ENCODE peak calls at places on chromosomes 5 and 9, in six cellular contexts. Y is upper lobe of left lung, F is iPS DF 6.9, G is HCT116, S is K562, V is tibial artery. O is an unnamed sample. For H3K4me1, the result is how much of the 10 kb centered on the place peaks cover.

GRCh38 chr5:32542216-32543059 is 42.9 kb upstream of the SUB1 start:
- DNase-seq in Y (no peak), F (no peak), G (no peak), S (peak), V (no peak), O (no peak)

GRCh38 chr5:161481922-161482321 is 64.6 kb downstream of the GABRB2 start:
- DNase-seq in Y (no peak), F (no peak), G (no peak), S (no peak), V (no peak), O (no peak)

GRCh38 chr9:98360176-98360708 is 104.8 kb upstream of the TBC1D2 start:
- DNase-seq in Y (no peak), F (no peak), G (no peak), S (no peak), V (no peak), O (no peak)

GRCh38 chr9:77170991-77171699 is 6.2 kb upstream of the VPS13A start:
- DNase-seq in Y (no peak), F (no peak), G (no peak), S (no peak), V (no peak), O (no peak)

GRCh38 chr9:74499111-74499601 is 2.0 kb downstream of the RORB start:
- DNase-seq in Y (peak), F (no peak), G (no peak), S (no peak), V (no peak), O (no peak)

GRCh38 chr5:96288845-96289185 is 144.2 kb downstream of the PCSK1 start:
- DNase-seq in Y (no peak), F (no peak), G (no peak), S (no peak), V (no peak), O (no peak)

GRCh38 chr5:158923799-158924551 is 175.7 kb downstream of the EBF1 start:
- DNase-seq in Y (no peak), F (no peak), G (no peak), S (no peak), V (no peak), O (no peak)

GRCh38 chr9:4106744-4107143 is 193.1 kb downstream of the GLIS3 start:
- DNase-seq in Y (no peak), F (no peak), G (no peak), S (no peak), V (no peak), O (no peak)

GRCh38 chr5:14588145-14588544 is 6.6 kb downstream of the OTULINL start:
- DNase-seq in Y (no peak), F (no peak), G (no peak), S (no peak), V (no peak), O (no peak)

GRCh38 chr9:115328677-115329076 is 210.7 kb upstream of the TNC start:
- DNase-seq in Y (no peak), F (no peak), G (no peak), S (no peak), V (no peak), O (no peak)

GRCh38 chr9:120985759-120986353 is 59.3 kb upstream of the TRAF1 start:
- DNase-seq in Y (no peak), F (no peak), G (peak), S (peak), V (no peak), O (no peak)

GRCh38 chr5:57298985-57299491 is 125.2 kb downstream of the GPBP1 start:
- DNase-seq in Y (no peak), F (no peak), G (peak), S (peak), V (no peak), O (peak)

GRCh38 chr9:32414856-32415255 is 30.4 kb downstream of the ACO1 start:
- DNase-seq in Y (no peak), F (no peak), G (no peak), S (no peak), V (no peak), O (no peak)

GRCh38 chr9:136997830-136998234 is 1.5 kb upstream of the CLIC3 start:
- DNase-seq in Y (peak), F (no peak), G (no peak), S (no peak), V (no peak), O (no peak)
- H3K4me1 ChIP-seq in Y (half or more), F (under half), G (half or more), S (under half), V (under half), O (under half)

GRCh38 chr5:35852084-35852734 is 4.5 kb upstream of the IL7R start:
- DNase-seq in Y (peak), F (no peak), G (no peak), S (no peak), V (no peak), O (peak)

GRCh38 chr5:35856186-35857003 is at the start of gene IL7R:
- DNase-seq in Y (no peak), F (no peak), G (no peak), S (no peak), V (no peak), O (no peak)

GRCh38 chr5:35855221-35855620 is 1.5 kb upstream of the IL7R start:
- DNase-seq in Y (no peak), F (no peak), G (no peak), S (no peak), V (no peak), O (no peak)

GRCh38 chr5:35853652-35854051 is 3.0 kb upstream of the IL7R start:
- DNase-seq in Y (no peak), F (no peak), G (no peak), S (no peak), V (no peak), O (no peak)

GRCh38 chr5:35854248-35854647 is 2.4 kb upstream of the IL7R start:
- DNase-seq in Y (no peak), F (no peak), G (no peak), S (no peak), V (no peak), O (no peak)
- H3K4me1 ChIP-seq in Y (under half), F (under half), G (under half), S (under half), V (under half), O (under half)

DNA sequence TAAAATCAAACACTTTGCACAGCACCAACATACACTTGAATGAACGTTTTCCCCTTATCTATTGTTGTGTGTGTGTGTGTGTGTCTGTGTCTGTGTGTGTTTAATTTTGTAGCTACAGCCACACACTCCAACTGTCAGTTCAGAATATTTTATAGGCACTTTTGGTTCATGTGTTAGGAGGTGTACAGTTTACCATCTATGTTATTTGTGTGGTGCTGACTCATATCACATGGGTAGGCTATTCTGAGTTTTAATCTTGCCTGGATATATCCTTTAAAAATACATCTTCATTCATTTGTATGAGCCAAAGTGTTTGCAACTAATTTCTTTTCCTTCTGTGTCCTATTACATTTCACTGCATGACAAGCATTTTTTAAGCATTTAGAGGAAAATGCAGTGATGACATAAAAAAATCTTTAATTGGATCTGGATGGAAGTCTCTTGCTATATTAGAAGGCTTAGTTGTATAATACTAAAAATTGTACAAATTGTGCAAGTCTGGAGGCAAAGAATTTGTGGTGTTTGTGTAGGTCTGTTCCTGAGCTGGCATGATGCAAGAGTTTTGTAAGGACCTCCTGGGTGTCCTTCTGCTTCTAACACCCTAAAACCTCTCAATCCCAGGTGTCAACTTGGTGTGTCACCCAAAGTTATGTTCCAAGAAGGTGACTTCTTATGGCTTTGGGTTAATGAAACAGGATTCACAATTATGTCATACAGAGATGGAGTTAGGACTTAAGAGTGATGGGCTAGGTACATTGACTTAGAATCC is 52.4 kb upstream of the HMHB1 start:
- DNase-seq in Y (no peak), F (no peak), G (no peak), S (no peak), V (no peak), O (no peak)
- H3K4me1 ChIP-seq in Y (under half), F (under half), G (under half), S (under half), V (under half), O (under half)

GRCh38 chr5:74643160-74643562 is 2.6 kb upstream of the ENC1 start:
- DNase-seq in Y (no peak), F (no peak), G (peak), S (peak), V (no peak), O (no peak)
- H3K4me1 ChIP-seq in Y (under half), F (under half), G (under half), S (under half), V (under half), O (under half)

GRCh38 chr9:90814355-90814754 is 12.7 kb downstream of the SYK start:
- DNase-seq in Y (no peak), F (no peak), G (no peak), S (no peak), V (no peak), O (no peak)
- H3K4me1 ChIP-seq in Y (under half), F (under half), G (under half), S (under half), V (under half), O (under half)

DNA sequence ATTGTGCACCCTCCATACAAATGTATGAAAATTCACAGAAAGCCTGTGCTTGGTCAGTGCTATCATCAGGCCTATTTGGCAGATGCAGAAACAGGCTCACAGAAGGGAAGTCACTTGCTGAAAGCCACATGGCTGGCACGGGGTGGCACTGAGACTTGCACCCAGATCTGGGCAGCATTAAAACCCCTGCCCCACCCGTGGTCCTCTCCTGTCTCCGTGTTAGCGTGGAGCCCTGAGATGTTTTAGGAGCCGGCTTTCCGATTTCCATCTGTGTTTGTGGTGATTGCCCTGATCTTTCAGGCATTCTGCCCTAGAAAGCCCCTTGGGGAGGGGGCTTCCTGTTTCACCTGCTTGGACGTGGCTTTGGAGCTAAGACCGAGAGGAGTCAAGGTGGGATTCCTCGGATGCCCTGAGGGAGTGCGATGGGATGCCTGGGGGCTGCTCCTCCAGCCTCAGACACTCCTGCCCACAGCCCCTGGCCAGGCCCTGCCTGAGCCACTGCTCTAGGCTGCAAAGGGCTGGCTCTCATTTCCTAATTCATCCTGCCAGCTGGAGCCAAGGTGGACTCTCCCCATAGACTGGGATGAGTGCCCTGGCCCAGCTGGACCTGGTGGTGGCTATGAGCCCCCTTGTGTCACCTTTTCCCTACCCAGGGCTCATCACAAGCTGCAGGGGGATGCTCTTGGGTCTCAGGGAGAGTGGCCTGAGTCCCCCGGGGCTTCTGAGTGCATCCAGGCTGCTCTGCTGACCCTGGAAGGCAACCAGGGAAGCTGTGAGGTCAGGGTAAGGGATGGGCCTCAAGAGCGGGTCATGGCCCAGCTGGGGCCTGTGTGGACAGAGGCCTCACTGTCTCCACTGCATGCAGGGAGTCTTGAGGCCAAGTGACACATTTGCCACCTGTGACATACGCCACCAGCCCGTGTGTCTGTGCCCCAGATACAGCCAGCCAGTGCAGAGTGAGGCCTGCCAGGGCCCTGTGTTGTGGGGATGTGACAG is 102.5 kb upstream of the IER5L start:
- DNase-seq in Y (peak), F (no peak), G (no peak), S (no peak), V (peak), O (no peak)
- H3K4me1 ChIP-seq in Y (under half), F (under half), G (under half), S (under half), V (under half), O (under half)

GRCh38 chr5:169648725-169649124 is 11.7 kb downstream of the DOCK2 start:
- DNase-seq in Y (no peak), F (no peak), G (no peak), S (peak), V (no peak), O (no peak)
- H3K4me1 ChIP-seq in Y (under half), F (under half), G (under half), S (under half), V (under half), O (under half)

GRCh38 chr5:81212211-81212687 is 20.9 kb upstream of the CKMT2 start:
- DNase-seq in Y (no peak), F (no peak), G (no peak), S (no peak), V (no peak), O (no peak)

GRCh38 chr5:81213070-81213469 is 20.1 kb upstream of the CKMT2 start:
- DNase-seq in Y (no peak), F (no peak), G (no peak), S (no peak), V (no peak), O (no peak)

GRCh38 chr5:81214848-81215247 is 18.3 kb upstream of the CKMT2 start:
- DNase-seq in Y (no peak), F (no peak), G (no peak), S (no peak), V (no peak), O (no peak)

DNA sequence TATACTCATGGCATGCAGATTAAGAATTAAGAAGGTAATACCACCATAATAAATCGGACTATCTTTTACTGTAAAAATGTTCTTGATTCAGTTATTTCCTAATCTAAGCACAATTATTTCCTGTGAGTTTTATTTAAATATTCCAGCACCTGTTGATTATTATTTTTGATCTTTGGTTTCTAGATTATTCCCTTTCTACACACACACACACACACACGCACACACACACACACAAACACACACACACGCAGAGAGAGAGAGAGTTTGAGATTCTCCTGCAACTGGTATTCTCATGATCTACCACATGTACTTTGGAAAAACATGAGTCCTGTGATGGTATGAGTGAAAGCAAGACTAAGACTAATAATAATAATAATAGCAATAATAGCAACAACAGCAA is 17.0 kb upstream of the CKMT2 start:
- DNase-seq in Y (no peak), F (no peak), G (no peak), S (no peak), V (no peak), O (no peak)
- H3K4me1 ChIP-seq in Y (under half), F (under half), G (under half), S (under half), V (under half), O (under half)

GRCh38 chr5:131324311-131324710 is 60.5 kb downstream of the CDC42SE2 start:
- DNase-seq in Y (no peak), F (no peak), G (no peak), S (no peak), V (no peak), O (no peak)

GRCh38 chr5:131323378-131323777 is 59.5 kb downstream of the CDC42SE2 start:
- DNase-seq in Y (no peak), F (no peak), G (no peak), S (no peak), V (no peak), O (no peak)

GRCh38 chr5:131330031-131330430 is 66.2 kb downstream of the CDC42SE2 start:
- DNase-seq in Y (no peak), F (no peak), G (no peak), S (no peak), V (no peak), O (no peak)

GRCh38 chr5:131329187-131329540 is 65.3 kb downstream of the CDC42SE2 start:
- DNase-seq in Y (no peak), F (no peak), G (no peak), S (no peak), V (no peak), O (no peak)

GRCh38 chr5:131328536-131329186 is 64.8 kb downstream of the CDC42SE2 start:
- DNase-seq in Y (no peak), F (no peak), G (peak), S (no peak), V (no peak), O (no peak)
- H3K4me1 ChIP-seq in Y (under half), F (under half), G (under half), S (under half), V (under half), O (under half)